ENCODE peak calls at places on chromosomes 12 and 14, in five cellular contexts. T is stimulated activated CD4-positive, alpha-beta T cell treated with anti-CD3 and anti-CD28 coated beads, Interleukin-2, amount 100 ng/mL, for 48 hours; N is endothelial cell of umbilical vein; E is GM06990; V is posterior vena cava. H is an unnamed sample.

GRCh38 chr12:116426391-116427136 is 132.6 kb upstream of the MAP1LC3B2 start:
- DNase-seq in T (no peak), N (peak), E (no peak), V (peak), H (no peak)

GRCh38 chr12:109832534-109833306 is 478 bp downstream of the TRPV4 start:
- DNase-seq in E (no peak), N (no peak), T (no peak), V (no peak), H (no peak)

GRCh38 chr12:26252946-26253345 is 57.6 kb downstream of the SSPN start:
- DNase-seq in V (no peak), N (no peak), E (no peak), T (no peak), H (no peak)

GRCh38 chr14:58677996-58678395 is 40.2 kb downstream of the DACT1 start:
- DNase-seq in T (no peak), N (no peak), E (no peak), V (no peak), H (no peak)

GRCh38 chr12:56683-57346 is 9.8 kb upstream of the IQSEC3 start:
- DNase-seq in N (no peak), E (no peak), V (peak), T (no peak), H (no peak)

GRCh38 chr14:59631237-59631636 is 54.6 kb upstream of the CCDC175 start:
- DNase-seq in N (no peak), T (no peak), E (no peak), V (no peak), H (no peak)

GRCh38 chr12:63930971-63931370 is 86.5 kb downstream of the SRGAP1 start:
- DNase-seq in V (no peak), T (no peak), N (no peak), E (no peak), H (no peak)

GRCh38 chr12:120132863-120133385 is 16.4 kb upstream of the RAB35 start:
- DNase-seq in E (peak), V (no peak), N (no peak), T (no peak), H (no peak)

GRCh38 chr12:1523046-1523445 is 71.3 kb downstream of the FBXL14 start:
- DNase-seq in V (peak), N (no peak), T (no peak), E (no peak), H (no peak)

GRCh38 chr12:52032431-52032796 is 18.8 kb upstream of the NR4A1 start:
- DNase-seq in E (no peak), N (peak), T (no peak), V (no peak), H (peak)

GRCh38 chr14:92649934-92650545 is 98.4 kb downstream of the LGMN start:
- DNase-seq in V (peak), N (no peak), T (no peak), E (no peak), H (peak)

GRCh38 chr12:132783917-132784531 is 22.4 kb upstream of the ANKLE2 start:
- DNase-seq in E (no peak), T (no peak), N (no peak), V (no peak), H (peak)

GRCh38 chr12:109529618-109530300 is 43.5 kb downstream of the MMAB start:
- DNase-seq in V (peak), T (no peak), N (no peak), E (no peak), H (peak)

GRCh38 chr14:92513966-92514843 is 624 bp downstream of the RIN3 start:
- DNase-seq in T (peak), N (peak), V (no peak), E (peak), H (no peak)

GRCh38 chr14:105857816-105858675 is 331.7 kb downstream of the TMEM121 start:
- DNase-seq in T (no peak), N (no peak), V (peak), E (no peak), H (no peak)

GRCh38 chr14:73167727-73168126 is 31.4 kb downstream of the PSEN1 start:
- DNase-seq in T (no peak), V (no peak), E (no peak), N (no peak), H (no peak)

GRCh38 chr14:71235865-71236264 is 328.6 kb downstream of the PCNX1 start:
- DNase-seq in T (no peak), N (peak), E (no peak), V (peak), H (peak)

GRCh38 chr14:22391908-22392307 is 197.1 kb downstream of the DAD1 start:
- DNase-seq in T (no peak), V (no peak), E (no peak), N (peak), H (peak)

GRCh38 chr14:37515761-37516160 is 79.3 kb downstream of the FOXA1 start:
- DNase-seq in V (no peak), T (no peak), E (no peak), N (no peak), H (peak)

GRCh38 chr12:50363141-50363540 is 33.3 kb downstream of the FAM186A start:
- DNase-seq in E (no peak), T (no peak), N (no peak), V (no peak), H (no peak)

GRCh38 chr12:127810026-127810425 is 456.9 kb upstream of the TMEM132C start:
- DNase-seq in E (no peak), V (no peak), T (no peak), N (no peak), H (peak)

GRCh38 chr14:37844614-37845013 is 249.2 kb downstream of the TTC6 start:
- DNase-seq in E (no peak), T (no peak), N (no peak), V (no peak), H (no peak)

GRCh38 chr14:75479770-75480600 is 42.3 kb upstream of the BATF start:
- DNase-seq in V (no peak), T (no peak), N (no peak), E (no peak), H (no peak)

H was measured in Ammon's horn.